ENCODE peak calls at places on chromosomes 4 and X, in nine cellular contexts. One of them, this sample, is unnamed.

GRCh38 chr4:184355111-184355604 is 119.2 kb downstream of the IRF2 start:
- DNase-seq in fibroblast of mammary gland: peak; percentile 91
- DNase-seq in caudate nucleus: no peak
- DNase-seq in Right ventricle myocardium superior: no peak
- DNase-seq in NCI-H1436: no peak
- DNase-seq in stimulated activated CD4-positive, alpha-beta T cell treated with anti-CD3 and anti-CD28 coated beads, Interleukin-15, amount 100 ng/mL, for 1 hour: no peak
- DNase-seq in body of pancreas: peak; percentile 73
- DNase-seq in head of caudate nucleus: no peak
- DNase-seq in pancreas: no peak
- DNase-seq in this sample: peak; percentile 40

GRCh38 chrX:153411255-153411987 is at the start of gene ZFP92:
- DNase-seq in fibroblast of mammary gland: no peak
- DNase-seq in Right ventricle myocardium superior: peak; percentile 54
- DNase-seq in head of caudate nucleus: peak; percentile 19
- DNase-seq in caudate nucleus: peak; percentile 11
- DNase-seq in body of pancreas: peak; percentile 13
- DNase-seq in pancreas: no peak
- DNase-seq in NCI-H1436: no peak
- DNase-seq in stimulated activated CD4-positive, alpha-beta T cell treated with anti-CD3 and anti-CD28 coated beads, Interleukin-15, amount 100 ng/mL, for 1 hour: no peak
- DNase-seq in this sample: no peak

GRCh38 chr4:30863031-30863430 is 142.9 kb downstream of the PCDH7 start:
- DNase-seq in stimulated activated CD4-positive, alpha-beta T cell treated with anti-CD3 and anti-CD28 coated beads, Interleukin-15, amount 100 ng/mL, for 1 hour: no peak
- DNase-seq in fibroblast of mammary gland: peak; percentile 63
- DNase-seq in NCI-H1436: no peak
- DNase-seq in pancreas: no peak
- DNase-seq in caudate nucleus: no peak
- DNase-seq in head of caudate nucleus: no peak
- DNase-seq in body of pancreas: no peak
- DNase-seq in Right ventricle myocardium superior: no peak
- DNase-seq in this sample: no peak

GRCh38 chr4:66911898-66912297 is 633.4 kb downstream of the CENPC start:
- DNase-seq in fibroblast of mammary gland: peak; percentile 2
- DNase-seq in stimulated activated CD4-positive, alpha-beta T cell treated with anti-CD3 and anti-CD28 coated beads, Interleukin-15, amount 100 ng/mL, for 1 hour: no peak
- DNase-seq in caudate nucleus: no peak
- DNase-seq in body of pancreas: no peak
- DNase-seq in Right ventricle myocardium superior: no peak
- DNase-seq in pancreas: no peak
- DNase-seq in NCI-H1436: no peak
- DNase-seq in head of caudate nucleus: no peak
- DNase-seq in this sample: no peak

GRCh38 chr4:75168548-75168947 is 235.6 kb downstream of the PARM1 start:
- DNase-seq in fibroblast of mammary gland: no peak
- DNase-seq in Right ventricle myocardium superior: no peak
- DNase-seq in caudate nucleus: no peak
- DNase-seq in NCI-H1436: no peak
- DNase-seq in pancreas: no peak
- DNase-seq in body of pancreas: no peak
- DNase-seq in stimulated activated CD4-positive, alpha-beta T cell treated with anti-CD3 and anti-CD28 coated beads, Interleukin-15, amount 100 ng/mL, for 1 hour: no peak
- DNase-seq in head of caudate nucleus: no peak
- DNase-seq in this sample: no peak

GRCh38 chrX:9842541-9842940 is 56.3 kb downstream of the SHROOM2 start:
- DNase-seq in NCI-H1436: no peak
- DNase-seq in stimulated activated CD4-positive, alpha-beta T cell treated with anti-CD3 and anti-CD28 coated beads, Interleukin-15, amount 100 ng/mL, for 1 hour: no peak
- DNase-seq in head of caudate nucleus: no peak
- DNase-seq in Right ventricle myocardium superior: no peak
- DNase-seq in pancreas: no peak
- DNase-seq in body of pancreas: no peak
- DNase-seq in caudate nucleus: no peak
- DNase-seq in fibroblast of mammary gland: no peak
- DNase-seq in this sample: no peak

GRCh38 chr4:85866508-85866907 is 391.6 kb downstream of the ARHGAP24 start:
- DNase-seq in caudate nucleus: no peak
- DNase-seq in NCI-H1436: no peak
- DNase-seq in fibroblast of mammary gland: peak; percentile 47
- DNase-seq in Right ventricle myocardium superior: no peak
- DNase-seq in pancreas: no peak
- DNase-seq in stimulated activated CD4-positive, alpha-beta T cell treated with anti-CD3 and anti-CD28 coated beads, Interleukin-15, amount 100 ng/mL, for 1 hour: no peak
- DNase-seq in body of pancreas: no peak
- DNase-seq in head of caudate nucleus: no peak
- DNase-seq in this sample: no peak

GRCh38 chr4:151092488-151092887 is 6.9 kb upstream of the RPS3A start:
- DNase-seq in caudate nucleus: no peak
- DNase-seq in head of caudate nucleus: no peak
- DNase-seq in body of pancreas: no peak
- DNase-seq in fibroblast of mammary gland: no peak
- DNase-seq in NCI-H1436: no peak
- DNase-seq in Right ventricle myocardium superior: no peak
- DNase-seq in stimulated activated CD4-positive, alpha-beta T cell treated with anti-CD3 and anti-CD28 coated beads, Interleukin-15, amount 100 ng/mL, for 1 hour: no peak
- DNase-seq in pancreas: no peak
- DNase-seq in this sample: no peak

GRCh38 chrX:111159232-111159631 is 63.2 kb downstream of the PAK3 start:
- DNase-seq in fibroblast of mammary gland: no peak
- DNase-seq in body of pancreas: no peak
- DNase-seq in stimulated activated CD4-positive, alpha-beta T cell treated with anti-CD3 and anti-CD28 coated beads, Interleukin-15, amount 100 ng/mL, for 1 hour: no peak
- DNase-seq in Right ventricle myocardium superior: no peak
- DNase-seq in head of caudate nucleus: no peak
- DNase-seq in caudate nucleus: no peak
- DNase-seq in NCI-H1436: no peak
- DNase-seq in pancreas: no peak
- DNase-seq in this sample: no peak

GRCh38 chr4:1797861-1798529 is 4.9 kb downstream of the FGFR3 start:
- DNase-seq in Right ventricle myocardium superior: no peak
- DNase-seq in pancreas: no peak
- DNase-seq in NCI-H1436: no peak
- DNase-seq in stimulated activated CD4-positive, alpha-beta T cell treated with anti-CD3 and anti-CD28 coated beads, Interleukin-15, amount 100 ng/mL, for 1 hour: no peak
- DNase-seq in fibroblast of mammary gland: no peak
- DNase-seq in head of caudate nucleus: peak; percentile 39
- DNase-seq in body of pancreas: no peak
- DNase-seq in caudate nucleus: peak; percentile 24
- DNase-seq in this sample: peak; percentile 30

GRCh38 chr4:40438384-40439026 is 103.4 kb downstream of the CHRNA9 start:
- DNase-seq in NCI-H1436: no peak
- DNase-seq in head of caudate nucleus: no peak
- DNase-seq in pancreas: no peak
- DNase-seq in body of pancreas: no peak
- DNase-seq in stimulated activated CD4-positive, alpha-beta T cell treated with anti-CD3 and anti-CD28 coated beads, Interleukin-15, amount 100 ng/mL, for 1 hour: no peak
- DNase-seq in fibroblast of mammary gland: no peak
- DNase-seq in Right ventricle myocardium superior: no peak
- DNase-seq in caudate nucleus: no peak
- DNase-seq in this sample: no peak

GRCh38 chrX:53429755-53430154 is 4.4 kb downstream of the HSD17B10 start:
- DNase-seq in caudate nucleus: no peak
- DNase-seq in stimulated activated CD4-positive, alpha-beta T cell treated with anti-CD3 and anti-CD28 coated beads, Interleukin-15, amount 100 ng/mL, for 1 hour: no peak
- DNase-seq in fibroblast of mammary gland: no peak
- DNase-seq in Right ventricle myocardium superior: no peak
- DNase-seq in body of pancreas: no peak
- DNase-seq in pancreas: no peak
- DNase-seq in head of caudate nucleus: no peak
- DNase-seq in NCI-H1436: no peak
- DNase-seq in this sample: no peak

GRCh38 chr4:44487341-44487740 is 38.7 kb upstream of the KCTD8 start:
- DNase-seq in NCI-H1436: no peak
- DNase-seq in head of caudate nucleus: no peak
- DNase-seq in Right ventricle myocardium superior: no peak
- DNase-seq in body of pancreas: no peak
- DNase-seq in fibroblast of mammary gland: no peak
- DNase-seq in pancreas: no peak
- DNase-seq in caudate nucleus: no peak
- DNase-seq in stimulated activated CD4-positive, alpha-beta T cell treated with anti-CD3 and anti-CD28 coated beads, Interleukin-15, amount 100 ng/mL, for 1 hour: no peak
- DNase-seq in this sample: no peak

GRCh38 chr4:68368566-68369473 is 18.9 kb upstream of the YTHDC1 start:
- DNase-seq in NCI-H1436: no peak
- DNase-seq in stimulated activated CD4-positive, alpha-beta T cell treated with anti-CD3 and anti-CD28 coated beads, Interleukin-15, amount 100 ng/mL, for 1 hour: no peak
- DNase-seq in body of pancreas: peak; percentile 29
- DNase-seq in head of caudate nucleus: no peak
- DNase-seq in fibroblast of mammary gland: peak; percentile 33
- DNase-seq in pancreas: no peak
- DNase-seq in caudate nucleus: no peak
- DNase-seq in Right ventricle myocardium superior: no peak
- DNase-seq in this sample: no peak

GRCh38 chr4:152243890-152244595 is 291.8 kb downstream of the FBXW7 start:
- DNase-seq in head of caudate nucleus: no peak
- DNase-seq in pancreas: no peak
- DNase-seq in stimulated activated CD4-positive, alpha-beta T cell treated with anti-CD3 and anti-CD28 coated beads, Interleukin-15, amount 100 ng/mL, for 1 hour: no peak
- DNase-seq in NCI-H1436: no peak
- DNase-seq in Right ventricle myocardium superior: peak; percentile 53
- DNase-seq in body of pancreas: no peak
- DNase-seq in caudate nucleus: no peak
- DNase-seq in fibroblast of mammary gland: peak; percentile 59
- DNase-seq in this sample: no peak

GRCh38 chr4:103400405-103400804 is 202.3 kb upstream of the CENPE start:
- DNase-seq in NCI-H1436: no peak
- DNase-seq in pancreas: no peak
- DNase-seq in caudate nucleus: no peak
- DNase-seq in stimulated activated CD4-positive, alpha-beta T cell treated with anti-CD3 and anti-CD28 coated beads, Interleukin-15, amount 100 ng/mL, for 1 hour: no peak
- DNase-seq in head of caudate nucleus: no peak
- DNase-seq in body of pancreas: no peak
- DNase-seq in Right ventricle myocardium superior: no peak
- DNase-seq in fibroblast of mammary gland: peak; percentile 49
- DNase-seq in this sample: no peak

GRCh38 chrX:101659601-101660063 is at the start of gene ARMCX2:
- DNase-seq in NCI-H1436: peak; percentile 53
- DNase-seq in Right ventricle myocardium superior: peak; percentile 64
- DNase-seq in body of pancreas: peak; percentile 50
- DNase-seq in pancreas: peak; percentile 39
- DNase-seq in fibroblast of mammary gland: peak; percentile 66
- DNase-seq in caudate nucleus: peak; percentile 47
- DNase-seq in stimulated activated CD4-positive, alpha-beta T cell treated with anti-CD3 and anti-CD28 coated beads, Interleukin-15, amount 100 ng/mL, for 1 hour: no peak
- DNase-seq in head of caudate nucleus: peak; percentile 59
- DNase-seq in this sample: peak; percentile 56

GRCh38 chr4:163548481-163549243 is 54.2 kb downstream of the TMA16 start:
- DNase-seq in NCI-H1436: no peak
- DNase-seq in stimulated activated CD4-positive, alpha-beta T cell treated with anti-CD3 and anti-CD28 coated beads, Interleukin-15, amount 100 ng/mL, for 1 hour: no peak
- DNase-seq in head of caudate nucleus: no peak
- DNase-seq in pancreas: no peak
- DNase-seq in body of pancreas: peak; percentile 36
- DNase-seq in Right ventricle myocardium superior: no peak
- DNase-seq in fibroblast of mammary gland: peak; percentile 73
- DNase-seq in caudate nucleus: no peak
- DNase-seq in this sample: no peak

GRCh38 chr4:170088686-170089085 is 1.1 kb downstream of the AADAT start:
- DNase-seq in stimulated activated CD4-positive, alpha-beta T cell treated with anti-CD3 and anti-CD28 coated beads, Interleukin-15, amount 100 ng/mL, for 1 hour: no peak
- DNase-seq in body of pancreas: no peak
- DNase-seq in caudate nucleus: no peak
- DNase-seq in pancreas: no peak
- DNase-seq in NCI-H1436: no peak
- DNase-seq in fibroblast of mammary gland: no peak
- DNase-seq in Right ventricle myocardium superior: no peak
- DNase-seq in head of caudate nucleus: no peak
- DNase-seq in this sample: no peak

GRCh38 chrX:115345654-115346014 is 56.1 kb downstream of the LUZP4 start:
- DNase-seq in NCI-H1436: no peak
- DNase-seq in stimulated activated CD4-positive, alpha-beta T cell treated with anti-CD3 and anti-CD28 coated beads, Interleukin-15, amount 100 ng/mL, for 1 hour: no peak
- DNase-seq in head of caudate nucleus: no peak
- DNase-seq in fibroblast of mammary gland: peak; percentile 27
- DNase-seq in Right ventricle myocardium superior: no peak
- DNase-seq in caudate nucleus: no peak
- DNase-seq in body of pancreas: no peak
- DNase-seq in pancreas: no peak
- DNase-seq in this sample: no peak

GRCh38 chr4:16900325-16900724 is 1.9 kb upstream of the LDB2 start:
- DNase-seq in body of pancreas: no peak
- DNase-seq in Right ventricle myocardium superior: no peak
- DNase-seq in NCI-H1436: no peak
- DNase-seq in pancreas: no peak
- DNase-seq in stimulated activated CD4-positive, alpha-beta T cell treated with anti-CD3 and anti-CD28 coated beads, Interleukin-15, amount 100 ng/mL, for 1 hour: no peak
- DNase-seq in head of caudate nucleus: no peak
- DNase-seq in caudate nucleus: no peak
- DNase-seq in fibroblast of mammary gland: no peak
- DNase-seq in this sample: no peak

GRCh38 chrX:64202808-64203320 is 2.6 kb downstream of the AMER1 start:
- DNase-seq in pancreas: no peak
- DNase-seq in caudate nucleus: no peak
- DNase-seq in head of caudate nucleus: no peak
- DNase-seq in NCI-H1436: no peak
- DNase-seq in body of pancreas: no peak
- DNase-seq in fibroblast of mammary gland: peak; percentile 8
- DNase-seq in stimulated activated CD4-positive, alpha-beta T cell treated with anti-CD3 and anti-CD28 coated beads, Interleukin-15, amount 100 ng/mL, for 1 hour: no peak
- DNase-seq in Right ventricle myocardium superior: no peak
- DNase-seq in this sample: no peak

GRCh38 chrX:40581333-40581910 is 652 bp downstream of the ATP6AP2 start:
- DNase-seq in caudate nucleus: no peak
- DNase-seq in stimulated activated CD4-positive, alpha-beta T cell treated with anti-CD3 and anti-CD28 coated beads, Interleukin-15, amount 100 ng/mL, for 1 hour: no peak
- DNase-seq in Right ventricle myocardium superior: no peak
- DNase-seq in body of pancreas: no peak
- DNase-seq in fibroblast of mammary gland: peak; percentile 50
- DNase-seq in pancreas: peak; percentile 16
- DNase-seq in head of caudate nucleus: no peak
- DNase-seq in NCI-H1436: no peak
- DNase-seq in this sample: no peak

GRCh38 chr4:99868126-99868596 is 26.1 kb downstream of the LAMTOR3 start:
- DNase-seq in head of caudate nucleus: no peak
- DNase-seq in Right ventricle myocardium superior: no peak
- DNase-seq in pancreas: no peak
- DNase-seq in fibroblast of mammary gland: peak; percentile 86
- DNase-seq in caudate nucleus: no peak
- DNase-seq in NCI-H1436: no peak
- DNase-seq in stimulated activated CD4-positive, alpha-beta T cell treated with anti-CD3 and anti-CD28 coated beads, Interleukin-15, amount 100 ng/mL, for 1 hour: no peak
- DNase-seq in body of pancreas: no peak
- DNase-seq in this sample: no peak

GRCh38 chr4:26346203-26346620 is 25.4 kb downstream of the RBPJ start:
- DNase-seq in stimulated activated CD4-positive, alpha-beta T cell treated with anti-CD3 and anti-CD28 coated beads, Interleukin-15, amount 100 ng/mL, for 1 hour: no peak
- DNase-seq in body of pancreas: peak; percentile 44
- DNase-seq in head of caudate nucleus: no peak
- DNase-seq in NCI-H1436: no peak
- DNase-seq in caudate nucleus: no peak
- DNase-seq in pancreas: no peak
- DNase-seq in Right ventricle myocardium superior: no peak
- DNase-seq in fibroblast of mammary gland: peak; percentile 42
- DNase-seq in this sample: no peak

GRCh38 chr4:186832906-186833305 is 109.2 kb upstream of the FAT1 start:
- DNase-seq in Right ventricle myocardium superior: no peak
- DNase-seq in fibroblast of mammary gland: no peak
- DNase-seq in stimulated activated CD4-positive, alpha-beta T cell treated with anti-CD3 and anti-CD28 coated beads, Interleukin-15, amount 100 ng/mL, for 1 hour: no peak
- DNase-seq in pancreas: no peak
- DNase-seq in body of pancreas: no peak
- DNase-seq in caudate nucleus: no peak
- DNase-seq in head of caudate nucleus: no peak
- DNase-seq in NCI-H1436: no peak
- DNase-seq in this sample: no peak

GRCh38 chr4:141871086-141871485 is 234.7 kb downstream of the IL15 start:
- DNase-seq in caudate nucleus: no peak
- DNase-seq in Right ventricle myocardium superior: no peak
- DNase-seq in NCI-H1436: no peak
- DNase-seq in pancreas: no peak
- DNase-seq in stimulated activated CD4-positive, alpha-beta T cell treated with anti-CD3 and anti-CD28 coated beads, Interleukin-15, amount 100 ng/mL, for 1 hour: no peak
- DNase-seq in body of pancreas: no peak
- DNase-seq in fibroblast of mammary gland: peak; percentile 38
- DNase-seq in head of caudate nucleus: no peak
- DNase-seq in this sample: no peak

GRCh38 chr4:168587326-168588125 is 90.7 kb downstream of the PALLD start:
- DNase-seq in pancreas: no peak
- DNase-seq in fibroblast of mammary gland: peak; percentile 94
- DNase-seq in caudate nucleus: no peak
- DNase-seq in Right ventricle myocardium superior: no peak
- DNase-seq in head of caudate nucleus: no peak
- DNase-seq in stimulated activated CD4-positive, alpha-beta T cell treated with anti-CD3 and anti-CD28 coated beads, Interleukin-15, amount 100 ng/mL, for 1 hour: no peak
- DNase-seq in NCI-H1436: no peak
- DNase-seq in body of pancreas: no peak
- DNase-seq in this sample: no peak

GRCh38 chr4:5824635-5825034 is 68.3 kb downstream of the CRMP1 start:
- DNase-seq in body of pancreas: no peak
- DNase-seq in NCI-H1436: no peak
- DNase-seq in pancreas: no peak
- DNase-seq in fibroblast of mammary gland: peak; percentile 59
- DNase-seq in head of caudate nucleus: no peak
- DNase-seq in stimulated activated CD4-positive, alpha-beta T cell treated with anti-CD3 and anti-CD28 coated beads, Interleukin-15, amount 100 ng/mL, for 1 hour: no peak
- DNase-seq in caudate nucleus: no peak
- DNase-seq in Right ventricle myocardium superior: no peak
- DNase-seq in this sample: no peak

GRCh38 chr4:115515379-115516171 is 402.2 kb upstream of the NDST4 start:
- DNase-seq in NCI-H1436: no peak
- DNase-seq in stimulated activated CD4-positive, alpha-beta T cell treated with anti-CD3 and anti-CD28 coated beads, Interleukin-15, amount 100 ng/mL, for 1 hour: no peak
- DNase-seq in fibroblast of mammary gland: no peak
- DNase-seq in caudate nucleus: no peak
- DNase-seq in body of pancreas: no peak
- DNase-seq in pancreas: no peak
- DNase-seq in Right ventricle myocardium superior: no peak
- DNase-seq in head of caudate nucleus: no peak
- DNase-seq in this sample: no peak

GRCh38 chr4:105979506-105979905 is 84.2 kb downstream of the NPNT start:
- DNase-seq in head of caudate nucleus: no peak
- DNase-seq in pancreas: no peak
- DNase-seq in NCI-H1436: no peak
- DNase-seq in caudate nucleus: no peak
- DNase-seq in stimulated activated CD4-positive, alpha-beta T cell treated with anti-CD3 and anti-CD28 coated beads, Interleukin-15, amount 100 ng/mL, for 1 hour: no peak
- DNase-seq in Right ventricle myocardium superior: no peak
- DNase-seq in fibroblast of mammary gland: peak; percentile 62
- DNase-seq in body of pancreas: no peak
- DNase-seq in this sample: no peak

This sample was measured in hippocampal formation.